ENCODE peak calls at places on chromosomes 5 and 9, in six cellular contexts. B is posterior vena cava, Q is epithelial cell of esophagus, K is ureter, N is tibial artery, L is NT2/D1. T is an unnamed sample.

GRCh38 chr5:127886141-127886540 is 182.9 kb downstream of the CCDC192 start:
- DNase-seq in B (no peak), Q (no peak), L (no peak), N (no peak), K (no peak), T (no peak)

GRCh38 chr9:70465904-70466303 is 51.4 kb upstream of the KLF9 start:
- DNase-seq in B (no peak), N (no peak), Q (no peak), L (no peak), K (no peak), T (no peak)

GRCh38 chr5:67156976-67157583 is 39.5 kb downstream of the CD180 start:
- DNase-seq in Q (peak; percentile 61), B (no peak), N (no peak), K (no peak), L (no peak), T (no peak)

GRCh38 chr5:176995896-176996767 is 10.4 kb downstream of the UIMC1 start:
- DNase-seq in B (no peak), L (no peak), N (no peak), Q (peak; percentile 75), K (no peak), T (no peak)

GRCh38 chr5:61966558-61966957 is 339.4 kb upstream of the KIF2A start:
- DNase-seq in Q (no peak), B (no peak), L (no peak), K (no peak), N (no peak), T (no peak)

GRCh38 chr5:107365355-107366109 is 305.2 kb downstream of the EFNA5 start:
- DNase-seq in K (no peak), L (no peak), N (no peak), Q (no peak), B (no peak), T (no peak)

GRCh38 chr5:75566710-75567309 is 44.4 kb upstream of the ANKDD1B start:
- DNase-seq in L (peak; percentile 20), B (no peak), N (no peak), K (no peak), Q (peak; percentile 90), T (no peak)

GRCh38 chr5:118965913-118966312 is 22.4 kb downstream of the DTWD2 start:
- DNase-seq in K (no peak), B (no peak), N (no peak), L (no peak), Q (no peak), T (no peak)

GRCh38 chr5:69167488-69167845 is 517 bp downstream of the CCNB1 start:
- DNase-seq in B (no peak), K (no peak), L (peak; percentile 16), Q (peak; percentile 20), N (no peak), T (no peak)

GRCh38 chr5:9516591-9516990 is 29.3 kb downstream of the SEMA5A start:
- DNase-seq in K (no peak), B (no peak), L (no peak), Q (peak; percentile 11), N (no peak), T (no peak)

GRCh38 chr5:8686707-8687106 is 817.8 kb downstream of the MTRR start:
- DNase-seq in L (no peak), K (no peak), Q (no peak), N (no peak), B (no peak), T (no peak)

GRCh38 chr9:90433398-90433890 is 209.2 kb downstream of the DIRAS2 start:
- DNase-seq in Q (peak; percentile 93), N (no peak), L (peak; percentile 76), K (peak; percentile 70), B (no peak), T (no peak)

GRCh38 chr9:130382086-130382485 is 62.7 kb upstream of the ASS1 start:
- DNase-seq in N (no peak), K (no peak), L (no peak), Q (no peak), B (no peak), T (no peak)

GRCh38 chr9:133713211-133713959 is 24.8 kb downstream of the SARDH start:
- DNase-seq in K (no peak), B (peak; percentile 76), L (no peak), Q (no peak), N (peak; percentile 60), T (peak; percentile 73)

GRCh38 chr5:130715541-130715940 is 449.5 kb downstream of the HINT1 start:
- DNase-seq in K (no peak), Q (no peak), B (no peak), L (no peak), N (no peak), T (no peak)